ENCODE peak calls at places on chromosomes 2 and 18, in eight cellular contexts. Z is NB4, R is kidney glomerular epithelial cell, D is AG20443, H is DMS53, X is kidney, L is WTC11, P is AG04450. B is an unnamed sample.

GRCh38 chr2:160308915-160309314 is 108.8 kb upstream of the ITGB6 start:
- DNase-seq in Z (no peak), R (peak), D (peak), H (no peak), X (no peak), L (no peak), P (no peak), B (peak)

GRCh38 chr2:47269316-47270232 is 114.5 kb upstream of the STPG4 start:
- DNase-seq in Z (no peak), R (peak), D (peak), H (peak), X (peak), L (no peak), P (peak), B (peak)

GRCh38 chr2:18987592-18988073 is 370.8 kb downstream of the OSR1 start:
- DNase-seq in Z (peak), R (peak), D (peak), H (peak), X (peak), L (no peak), P (peak), B (peak)

GRCh38 chr18:8797206-8797605 is 91.8 kb downstream of the MTCL1 start:
- DNase-seq in Z (no peak), R (no peak), D (no peak), H (peak), X (no peak), L (no peak), P (no peak), B (peak)

GRCh38 chr2:47189635-47190034 is 34.5 kb upstream of the STPG4 start:
- DNase-seq in Z (no peak), R (peak), D (peak), H (no peak), X (no peak), L (no peak), P (peak), B (peak)

GRCh38 chr2:88170472-88170892 is 336 bp downstream of the THNSL2 start:
- DNase-seq in Z (no peak), R (no peak), D (no peak), H (no peak), X (no peak), L (peak), P (no peak), B (no peak)

GRCh38 chr18:45521777-45522176 is 93.5 kb upstream of the SLC14A2 start:
- DNase-seq in Z (no peak), R (no peak), D (peak), H (no peak), X (no peak), L (no peak), P (no peak), B (no peak)

GRCh38 chr18:22230403-22231042 is 61.1 kb downstream of the GATA6 start:
- DNase-seq in Z (no peak), R (peak), D (peak), H (no peak), X (no peak), L (no peak), P (peak), B (no peak)

GRCh38 chr2:5521462-5521861 is 170.7 kb upstream of the SOX11 start:
- DNase-seq in Z (no peak), R (no peak), D (no peak), H (no peak), X (no peak), L (no peak), P (no peak), B (no peak)

GRCh38 chr2:54052825-54053718 is 62.3 kb upstream of the ACYP2 start:
- DNase-seq in Z (peak), R (peak), D (no peak), H (peak), X (no peak), L (no peak), P (no peak), B (peak)

GRCh38 chr2:194363878-194364277 is 1293.1 kb upstream of the SLC39A10 start:
- DNase-seq in Z (no peak), R (no peak), D (no peak), H (no peak), X (no peak), L (no peak), P (no peak), B (no peak)